ENCODE peak calls at places on chromosomes 12 and 14, in four cellular contexts. I is MCF 10A, K is T47D, H is NCI-H2081. E is an unnamed sample.

GRCh38 chr14:94971750-94972149 is 185.6 kb downstream of the DICER1 start:
- DNase-seq in I (no peak), K (no peak), H (no peak), E (no peak)

GRCh38 chr12:98686603-98687002 is 41.5 kb downstream of the APAF1 start:
- DNase-seq in I (peak), K (no peak), H (no peak), E (no peak)

GRCh38 chr12:121942145-121942718 is 23.8 kb downstream of the CFAP251 start:
- DNase-seq in I (peak), K (no peak), H (no peak), E (peak)

GRCh38 chr14:49622022-49622607 is 1.5 kb downstream of the MGAT2 start:
- DNase-seq in I (no peak), K (no peak), H (no peak), E (no peak)

GRCh38 chr12:110531741-110532333 is 29.7 kb downstream of the RAD9B start:
- DNase-seq in I (peak), K (peak), H (no peak), E (peak)

GRCh38 chr12:1691123-1692007 is 495 bp downstream of the ADIPOR2 start:
- DNase-seq in I (peak), K (peak), H (peak), E (peak)

GRCh38 chr14:97796511-97796910 is 999.3 kb downstream of the VRK1 start:
- DNase-seq in I (no peak), K (no peak), H (no peak), E (no peak)

GRCh38 chr12:53928054-53928879 is 10.4 kb upstream of the HOXC13 start:
- DNase-seq in I (no peak), K (no peak), H (no peak), E (no peak)

GRCh38 chr14:99724939-99725773 is 41.1 kb downstream of the CYP46A1 start:
- DNase-seq in I (no peak), K (no peak), H (no peak), E (no peak)

GRCh38 chr12:89825591-89826449 is 117.2 kb upstream of the ATP2B1 start:
- DNase-seq in I (peak), K (peak), H (no peak), E (peak)

GRCh38 chr14:96203635-96204034 is 1.0 kb upstream of the BDKRB2 start:
- DNase-seq in I (peak), K (peak), H (no peak), E (no peak)

GRCh38 chr12:46948936-46949555 is 123.2 kb upstream of the SLC38A4 start:
- DNase-seq in I (no peak), K (no peak), H (no peak), E (no peak)

GRCh38 chr14:69056389-69056788 is 77.3 kb upstream of the ACTN1 start:
- DNase-seq in I (no peak), K (peak), H (peak), E (peak)

GRCh38 chr12:128007250-128007649 is 259.7 kb upstream of the TMEM132C start:
- DNase-seq in I (no peak), K (no peak), H (no peak), E (no peak)

GRCh38 chr12:15979096-15980091 is 68.3 kb downstream of the DERA start:
- DNase-seq in I (peak), K (no peak), H (no peak), E (peak)

E was measured in choroid plexus epithelial cell.